ENCODE peak calls at places on chromosomes 13 and 19, in six cellular contexts. E, W, K, A, M and V are unnamed samples.

GRCh38 chr13:30371649-30372265 is 50.5 kb upstream of the UBE2L5 start:
- DNase-seq in E (peak), W (no peak), K (peak), A (peak), M (peak), V (no peak)

GRCh38 chr19:17424743-17425365 is 5.0 kb downstream of the MVB12A start:
- DNase-seq in E (no peak), W (no peak), K (no peak), A (no peak), M (peak), V (peak)

GRCh38 chr19:19039901-19040300 is 6.5 kb downstream of the ARMC6 start:
- DNase-seq in E (no peak), W (no peak), K (no peak), A (no peak), M (no peak), V (no peak)

GRCh38 chr19:50718255-50719118 is 1.1 kb downstream of the SHANK1 start:
- DNase-seq in E (no peak), W (no peak), K (no peak), A (no peak), M (no peak), V (peak)

GRCh38 chr13:84885868-84886267 is 913.4 kb downstream of the SLITRK6 start:
- DNase-seq in E (no peak), W (no peak), K (no peak), A (no peak), M (no peak), V (no peak)

GRCh38 chr19:30214651-30215051 is 157.5 kb upstream of the ZNF536 start:
- DNase-seq in E (no peak), W (no peak), K (no peak), A (peak), M (no peak), V (no peak)

GRCh38 chr13:99605417-99606321 is 104.4 kb downstream of the TM9SF2 start:
- DNase-seq in E (peak), W (no peak), K (peak), A (no peak), M (peak), V (peak)

GRCh38 chr13:59422646-59423045 is 741.1 kb downstream of the DIAPH3 start:
- DNase-seq in E (no peak), W (no peak), K (no peak), A (no peak), M (no peak), V (no peak)

GRCh38 chr19:10219678-10220077 is 11.5 kb downstream of the S1PR2 start:
- DNase-seq in E (no peak), W (peak), K (peak), A (peak), M (peak), V (no peak)

GRCh38 chr19:43774103-43774939 is 6.5 kb downstream of the KCNN4 start:
- DNase-seq in E (no peak), W (no peak), K (peak), A (no peak), M (peak), V (peak)

GRCh38 chr13:97434417-97435296 is 688 bp downstream of the RAP2A start:
- DNase-seq in E (no peak), W (no peak), K (no peak), A (no peak), M (peak), V (peak)

GRCh38 chr19:47045867-47046470 is 2.5 kb downstream of the TMEM160 start:
- DNase-seq in E (no peak), W (no peak), K (no peak), A (no peak), M (no peak), V (no peak)

GRCh38 chr19:13234518-13234917 is 84.3 kb downstream of the IER2 start:
- DNase-seq in E (peak), W (peak), K (peak), A (no peak), M (peak), V (peak)

GRCh38 chr13:54536112-54536511 is 1507.5 kb downstream of the OLFM4 start:
- DNase-seq in E (no peak), W (no peak), K (no peak), A (no peak), M (no peak), V (peak)

GRCh38 chr19:45472557-45473365 is 5.0 kb downstream of the FOSB start:
- DNase-seq in E (no peak), W (no peak), K (no peak), A (no peak), M (no peak), V (no peak)

GRCh38 chr19:48614436-48615144 is at the start of gene FAM83E:
- DNase-seq in E (no peak), W (no peak), K (no peak), A (no peak), M (peak), V (no peak)

GRCh38 chr13:78897200-78897599 is 238.2 kb upstream of the OBI1 start:
- DNase-seq in E (no peak), W (no peak), K (no peak), A (no peak), M (no peak), V (no peak)

GRCh38 chr19:19420570-19421301 is 15.3 kb downstream of the GATAD2A start:
- DNase-seq in E (no peak), W (no peak), K (no peak), A (peak), M (no peak), V (no peak)

GRCh38 chr19:31214086-31214485 is 135.2 kb downstream of the TSHZ3 start:
- DNase-seq in E (no peak), W (no peak), K (no peak), A (no peak), M (peak), V (peak)

GRCh38 chr19:16417660-16418596 is 53.8 kb downstream of the EPS15L1 start:
- DNase-seq in E (peak), W (peak), K (peak), A (no peak), M (peak), V (peak)

GRCh38 chr13:23561261-23561660 is 9.0 kb upstream of the TNFRSF19 start:
- DNase-seq in E (no peak), W (no peak), K (no peak), A (peak), M (no peak), V (no peak)

GRCh38 chr13:40679586-40679985 is 13.1 kb upstream of the FOXO1 start:
- DNase-seq in E (no peak), W (no peak), K (no peak), A (no peak), M (no peak), V (no peak)

GRCh38 chr19:51138549-51138979 is 3.5 kb upstream of the SIGLEC7 start:
- DNase-seq in E (no peak), W (no peak), K (no peak), A (no peak), M (no peak), V (no peak)

GRCh38 chr13:74153316-74153715 is 19.1 kb upstream of the KLF12 start:
- DNase-seq in E (no peak), W (no peak), K (no peak), A (no peak), M (no peak), V (no peak)

GRCh38 chr13:34458756-34459462 is 483.2 kb upstream of the NBEA start:
- DNase-seq in E (no peak), W (no peak), K (no peak), A (no peak), M (no peak), V (no peak)

GRCh38 chr19:21328402-21328801 is 808 bp downstream of the ZNF708 start:
- DNase-seq in E (no peak), W (no peak), K (peak), A (no peak), M (peak), V (peak)

GRCh38 chr13:99992912-99993311 is 11.3 kb downstream of the ZIC2 start:
- DNase-seq in E (no peak), W (no peak), K (no peak), A (no peak), M (no peak), V (no peak)

GRCh38 chr13:32857689-32858088 is 158.5 kb upstream of the KL start:
- DNase-seq in E (no peak), W (no peak), K (no peak), A (no peak), M (no peak), V (no peak)

GRCh38 chr19:9981406-9982260 is 28.7 kb downstream of the COL5A3 start:
- DNase-seq in E (no peak), W (no peak), K (no peak), A (no peak), M (no peak), V (no peak)

GRCh38 chr19:19606021-19606420 is 12.5 kb downstream of the PBX4 start:
- DNase-seq in E (peak), W (no peak), K (no peak), A (no peak), M (peak), V (no peak)

GRCh38 chr19:46670874-46671273 is 9.9 kb upstream of the DACT3 start:
- DNase-seq in E (no peak), W (no peak), K (no peak), A (no peak), M (no peak), V (no peak)

GRCh38 chr13:82627183-82627582 is 1255.1 kb downstream of the SLITRK1 start:
- DNase-seq in E (no peak), W (no peak), K (no peak), A (no peak), M (no peak), V (no peak)

GRCh38 chr13:112842931-112843391 is 126.1 kb upstream of the MCF2L start:
- DNase-seq in E (no peak), W (no peak), K (no peak), A (no peak), M (no peak), V (no peak)

GRCh38 chr13:18996627-18997051 is 185.0 kb downstream of the TUBA3C start:
- DNase-seq in E (no peak), W (no peak), K (no peak), A (no peak), M (peak), V (no peak)

GRCh38 chr19:41999071-41999877 is 5.2 kb upstream of the ATP1A3 start:
- DNase-seq in E (no peak), W (no peak), K (no peak), A (no peak), M (no peak), V (peak)

GRCh38 chr13:102317593-102317992 is 84.3 kb downstream of the FGF14 start:
- DNase-seq in E (no peak), W (no peak), K (no peak), A (no peak), M (no peak), V (peak)
- TF ChIP-seq JUND in E (no peak), W (no peak), K (no peak), A (no peak), M (no peak), V (no peak)

GRCh38 chr13:109479534-109479933 is 306.8 kb downstream of the IRS2 start:
- DNase-seq in E (no peak), W (no peak), K (no peak), A (no peak), M (no peak), V (no peak)

GRCh38 chr13:109479991-109480696 is 306.2 kb downstream of the IRS2 start:
- DNase-seq in E (no peak), W (no peak), K (no peak), A (no peak), M (no peak), V (no peak)

GRCh38 chr13:109483369-109483768 is 303.0 kb downstream of the IRS2 start:
- DNase-seq in E (no peak), W (no peak), K (no peak), A (no peak), M (no peak), V (no peak)

GRCh38 chr13:109485136-109485794 is 301.1 kb downstream of the IRS2 start:
- DNase-seq in E (no peak), W (no peak), K (no peak), A (no peak), M (no peak), V (no peak)

GRCh38 chr13:109481046-109481445 is 305.3 kb downstream of the IRS2 start:
- DNase-seq in E (no peak), W (no peak), K (no peak), A (no peak), M (no peak), V (no peak)
- H3K4me3 ChIP-seq in E (no peak), W (no peak), K (no peak), A (no peak), M (no peak), V (no peak)

DNA sequence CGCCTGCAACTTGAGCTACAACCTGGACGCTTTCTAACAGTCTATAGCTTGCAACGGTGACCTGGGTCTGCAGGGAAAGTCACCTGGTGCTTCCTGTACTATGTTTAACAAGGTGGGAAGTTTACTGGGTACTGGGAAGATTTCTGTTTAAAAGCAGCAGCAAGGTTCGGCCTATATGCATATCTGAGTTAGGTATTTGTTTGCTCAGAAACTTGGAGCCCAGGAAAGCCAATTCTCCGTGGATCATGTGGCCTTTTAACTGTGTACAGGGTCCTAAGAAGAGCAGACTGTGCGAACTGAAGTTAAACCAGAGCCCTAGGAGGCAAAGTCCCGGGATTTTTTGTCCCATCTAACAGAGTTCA is 103.1 kb downstream of the STK24 start:
- DNase-seq in E (no peak), W (no peak), K (no peak), A (no peak), M (no peak), V (no peak)
- H3K27ac ChIP-seq in E (no peak), W (no peak), K (peak), A (no peak), M (no peak), V (no peak)

DNA sequence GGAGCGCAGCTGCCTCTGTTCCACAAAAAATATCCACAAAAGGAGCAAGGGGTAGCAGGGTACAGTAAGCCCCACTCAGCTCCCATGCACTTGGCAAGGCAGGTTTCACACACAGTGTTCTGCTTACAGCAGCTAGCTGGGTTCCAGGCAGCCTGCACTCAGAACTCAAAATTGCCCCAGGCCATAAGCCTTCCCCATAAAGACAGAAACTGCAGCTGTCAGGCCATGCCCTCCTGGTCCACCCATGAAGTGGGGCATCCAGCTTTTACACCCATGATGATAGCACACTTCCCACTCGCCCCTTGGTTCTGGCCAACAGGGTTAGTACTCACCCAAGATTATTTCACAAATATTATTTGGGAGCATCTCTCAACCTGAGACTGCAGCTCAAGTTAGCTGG is 130.1 kb downstream of the CYSLTR2 start:
- DNase-seq in E (no peak), W (no peak), K (no peak), A (no peak), M (no peak), V (no peak)
- TF ChIP-seq JUND in E (no peak), W (no peak), K (no peak), A (no peak), M (no peak), V (no peak)

GRCh38 chr19:33391631-33392249 is 18.2 kb downstream of the CEBPG start:
- DNase-seq in E (no peak), W (no peak), K (no peak), A (no peak), M (no peak), V (peak)

GRCh38 chr19:33389574-33390119 is 16.1 kb downstream of the CEBPG start:
- DNase-seq in E (no peak), W (no peak), K (no peak), A (no peak), M (no peak), V (peak)

GRCh38 chr19:33390120-33390907 is 16.8 kb downstream of the CEBPG start:
- DNase-seq in E (no peak), W (no peak), K (no peak), A (no peak), M (no peak), V (peak)

GRCh38 chr19:33392341-33393285 is 19.1 kb downstream of the CEBPG start:
- DNase-seq in E (no peak), W (no peak), K (peak), A (no peak), M (no peak), V (peak)

GRCh38 chr19:33390908-33391630 is 17.6 kb downstream of the CEBPG start:
- DNase-seq in E (no peak), W (no peak), K (no peak), A (no peak), M (no peak), V (peak)
- H3K4me3 ChIP-seq in E (no peak), W (no peak), K (no peak), A (no peak), M (no peak), V (no peak)

GRCh38 chr19:55114566-55115145 is 2.8 kb downstream of the PPP1R12C start:
- DNase-seq in E (no peak), W (no peak), K (no peak), A (no peak), M (no peak), V (peak)
- H3K27ac ChIP-seq in E (peak), W (peak), K (no peak), A (no peak), M (no peak), V (no peak)

GRCh38 chr19:5798244-5798643 is 6.6 kb upstream of the NRTN start:
- DNase-seq in E (no peak), W (no peak), K (no peak), A (no peak), M (no peak), V (no peak)

GRCh38 chr19:5803441-5803751 is 1.5 kb upstream of the NRTN start:
- DNase-seq in E (no peak), W (no peak), K (no peak), A (no peak), M (no peak), V (no peak)

GRCh38 chr19:5801796-5802616 is 2.9 kb upstream of the NRTN start:
- DNase-seq in E (no peak), W (no peak), K (no peak), A (no peak), M (peak), V (peak)

GRCh38 chr19:5800361-5801270 is 4.3 kb upstream of the NRTN start:
- DNase-seq in E (no peak), W (no peak), K (peak), A (no peak), M (peak), V (no peak)

GRCh38 chr19:5799247-5800241 is 5.3 kb upstream of the NRTN start:
- DNase-seq in E (no peak), W (no peak), K (no peak), A (no peak), M (peak), V (peak)
- TF ChIP-seq JUND in E (no peak), W (no peak), K (no peak), A (no peak), M (no peak), V (no peak)

GRCh38 chr19:40418040-40418439 is 4.9 kb upstream of the PRX start:
- DNase-seq in E (no peak), W (no peak), K (no peak), A (no peak), M (no peak), V (no peak)

GRCh38 chr19:40417714-40417996 is 4.5 kb upstream of the PRX start:
- DNase-seq in E (no peak), W (no peak), K (no peak), A (no peak), M (no peak), V (no peak)

GRCh38 chr19:40420451-40420765 is 5.4 kb downstream of the SERTAD1 start:
- DNase-seq in E (no peak), W (no peak), K (no peak), A (no peak), M (no peak), V (no peak)

GRCh38 chr19:40419780-40420179 is 6.0 kb downstream of the SERTAD1 start:
- DNase-seq in E (no peak), W (no peak), K (no peak), A (no peak), M (no peak), V (no peak)

GRCh38 chr19:40419066-40419612 is 6.0 kb upstream of the PRX start:
- DNase-seq in E (no peak), W (no peak), K (no peak), A (no peak), M (no peak), V (no peak)
- H3K4me3 ChIP-seq in E (no peak), W (no peak), K (no peak), A (no peak), M (no peak), V (no peak)

GRCh38 chr13:62207388-62207787 is 791.7 kb upstream of the PCDH20 start:
- DNase-seq in E (no peak), W (no peak), K (no peak), A (no peak), M (no peak), V (no peak)
- H3K27ac ChIP-seq in E (no peak), W (no peak), K (no peak), A (peak), M (no peak), V (no peak)

GRCh38 chr19:38736413-38737280 is 7.6 kb downstream of the CAPN12 start:
- DNase-seq in E (peak), W (peak), K (no peak), A (peak), M (peak), V (peak)

GRCh38 chr19:38735257-38735686 is 9.0 kb downstream of the CAPN12 start:
- DNase-seq in E (no peak), W (no peak), K (no peak), A (no peak), M (peak), V (peak)

GRCh38 chr19:38737297-38737865 is 6.9 kb downstream of the CAPN12 start:
- DNase-seq in E (no peak), W (no peak), K (no peak), A (no peak), M (no peak), V (no peak)

GRCh38 chr19:38734426-38735256 is 9.6 kb downstream of the CAPN12 start:
- DNase-seq in E (no peak), W (no peak), K (no peak), A (peak), M (peak), V (no peak)

GRCh38 chr19:38736036-38736412 is 8.2 kb downstream of the CAPN12 start:
- DNase-seq in E (no peak), W (no peak), K (no peak), A (no peak), M (peak), V (peak)
- TF ChIP-seq JUND in E (no peak), W (no peak), K (no peak), A (no peak), M (no peak), V (no peak)